ENCODE peak calls at places on chromosome 16, in five cellular contexts. W, N, D, R and X are unnamed samples.

GRCh38 chr16:87538160-87538559 is 45.3 kb upstream of the ZCCHC14 start:
- DNase-seq in W (no peak), N (no peak), D (no peak), R (no peak), X (no peak)

GRCh38 chr16:23914935-23915549 is 79.3 kb downstream of the PRKCB start:
- DNase-seq in W (no peak), N (no peak), D (no peak), R (no peak), X (no peak)

GRCh38 chr16:19382887-19383816 is 34.5 kb upstream of the TMC5 start:
- DNase-seq in W (peak; percentile 44), N (no peak), D (no peak), R (no peak), X (no peak)

GRCh38 chr16:65532218-65532617 is 410.4 kb upstream of the CDH11 start:
- DNase-seq in W (no peak), N (no peak), D (no peak), R (no peak), X (no peak)

GRCh38 chr16:70788668-70789161 is 12.2 kb downstream of the VAC14 start:
- DNase-seq in W (no peak), N (no peak), D (no peak), R (no peak), X (no peak)

GRCh38 chr16:87956771-87957279 is 5.6 kb downstream of the BANP start:
- DNase-seq in W (no peak), N (no peak), D (peak; percentile 32), R (no peak), X (no peak)

GRCh38 chr16:17470871-17471744 is at the start of gene XYLT1:
- DNase-seq in W (peak; percentile 46), N (peak; percentile 94), D (peak; percentile 25), R (no peak), X (peak; percentile 77)

GRCh38 chr16:1510941-1511351 is 17.8 kb downstream of the TELO2 start:
- DNase-seq in W (no peak), N (no peak), D (no peak), R (no peak), X (no peak)

GRCh38 chr16:11327277-11328171 is 17.7 kb upstream of the RMI2 start:
- DNase-seq in W (no peak), N (no peak), D (no peak), R (no peak), X (no peak)

GRCh38 chr16:66361604-66362135 is 4.8 kb upstream of the CDH5 start:
- DNase-seq in W (no peak), N (no peak), D (no peak), R (no peak), X (no peak)

GRCh38 chr16:23700509-23700908 is 12.5 kb downstream of the ERN2 start:
- DNase-seq in W (no peak), N (no peak), D (no peak), R (no peak), X (no peak)

GRCh38 chr16:2121853-2122252 is 13.8 kb downstream of the PKD1 start:
- DNase-seq in W (no peak), N (no peak), D (no peak), R (no peak), X (peak; percentile 50)

GRCh38 chr16:50270510-50271147 is 4.3 kb downstream of the ADCY7 start:
- DNase-seq in W (no peak), N (no peak), D (no peak), R (no peak), X (no peak)

GRCh38 chr16:50099957-50100648 is 34.3 kb downstream of the HEATR3 start:
- DNase-seq in W (no peak), N (no peak), D (no peak), R (no peak), X (no peak)

GRCh38 chr16:51393381-51394005 is 242.4 kb upstream of the SALL1 start:
- DNase-seq in W (no peak), N (no peak), D (no peak), R (no peak), X (no peak)

GRCh38 chr16:52398491-52398960 is 148.4 kb downstream of the TOX3 start:
- DNase-seq in W (no peak), N (no peak), D (no peak), R (no peak), X (no peak)

DNA sequence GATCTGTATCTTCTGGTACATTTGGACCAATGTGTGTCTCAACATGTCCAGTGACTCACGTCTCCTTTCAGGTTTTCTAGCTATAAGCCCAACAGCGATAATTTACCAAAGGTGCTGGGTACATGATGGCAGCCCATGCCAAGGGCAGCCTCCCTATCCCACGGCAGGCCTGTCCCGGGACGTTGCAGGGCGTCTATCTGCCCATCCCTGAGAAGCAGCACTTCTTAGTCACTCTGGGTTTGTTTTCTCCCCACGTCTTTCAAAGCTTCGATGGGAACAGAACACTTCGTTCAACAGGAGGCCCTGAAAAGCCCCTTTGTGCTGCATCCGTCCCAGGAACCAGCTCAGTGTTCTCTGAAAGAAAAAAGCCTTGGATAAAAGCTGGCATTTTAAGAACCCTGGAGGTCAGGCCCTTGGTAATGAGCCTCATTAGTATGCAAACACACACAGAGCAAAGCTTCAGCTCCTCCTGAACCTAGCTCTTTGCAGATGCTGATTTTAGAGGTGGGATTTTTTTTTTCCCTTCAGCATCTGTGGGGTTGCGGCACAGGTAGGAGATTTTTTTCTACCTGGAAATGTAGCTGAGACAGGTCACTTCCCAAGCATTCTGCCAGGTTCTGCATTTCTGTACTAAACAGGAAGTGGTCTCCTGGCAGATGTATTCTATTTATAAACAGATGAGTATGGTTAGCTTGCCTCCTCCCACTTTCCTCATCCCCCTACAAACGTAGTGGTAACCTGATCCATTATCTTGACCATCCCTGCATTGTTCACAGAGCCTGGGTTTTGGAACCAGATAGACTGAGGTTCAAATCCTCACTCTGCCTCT is 17.5 kb upstream of the MT4 start:
- DNase-seq in W (no peak), N (no peak), D (no peak), R (no peak), X (no peak)
- TF ChIP-seq POLR2A in W (no peak), N (no peak), D (no peak), R (no peak), X (no peak)

GRCh38 chr16:79613009-79613408 is 12.5 kb upstream of the MAF start:
- DNase-seq in W (no peak), N (no peak), D (no peak), R (no peak), X (no peak)

GRCh38 chr16:79621027-79621426 is 20.5 kb upstream of the MAF start:
- DNase-seq in W (no peak), N (no peak), D (no peak), R (no peak), X (no peak)

GRCh38 chr16:79618041-79618711 is 17.6 kb upstream of the MAF start:
- DNase-seq in W (no peak), N (no peak), D (no peak), R (no peak), X (no peak)

GRCh38 chr16:79623076-79623475 is 22.5 kb upstream of the MAF start:
- DNase-seq in W (no peak), N (no peak), D (no peak), R (no peak), X (no peak)

DNA sequence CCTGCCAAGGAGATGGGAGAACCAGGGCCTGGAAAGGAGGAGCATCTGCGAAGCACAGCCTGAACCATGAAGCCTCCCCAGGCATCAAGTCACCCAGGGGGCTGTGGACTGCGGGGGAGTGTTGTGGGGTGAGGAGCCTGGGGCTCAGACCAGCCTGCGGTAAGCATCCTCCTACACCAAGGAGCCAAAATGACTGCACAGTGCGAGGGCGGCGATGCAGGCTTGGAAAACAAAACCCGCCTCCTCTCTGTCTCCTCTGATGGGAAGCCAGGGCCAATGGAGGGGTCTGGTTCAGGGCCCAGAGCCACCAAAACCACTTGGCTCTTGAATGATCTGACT is 18.1 kb upstream of the MAF start:
- DNase-seq in W (no peak), N (no peak), D (no peak), R (no peak), X (no peak)
- TF ChIP-seq POLR2A in W (no peak), N (no peak), D (no peak), R (no peak), X (no peak)

GRCh38 chr16:55480228-55480655 is 1.2 kb downstream of the MMP2 start:
- DNase-seq in W (peak; percentile 63), N (peak; percentile 97), D (no peak), R (peak; percentile 73), X (peak; percentile 95)
- TF ChIP-seq POLR2A in W (no peak), N (no peak), D (no peak), R (no peak), X (peak; percentile 60)

DNA sequence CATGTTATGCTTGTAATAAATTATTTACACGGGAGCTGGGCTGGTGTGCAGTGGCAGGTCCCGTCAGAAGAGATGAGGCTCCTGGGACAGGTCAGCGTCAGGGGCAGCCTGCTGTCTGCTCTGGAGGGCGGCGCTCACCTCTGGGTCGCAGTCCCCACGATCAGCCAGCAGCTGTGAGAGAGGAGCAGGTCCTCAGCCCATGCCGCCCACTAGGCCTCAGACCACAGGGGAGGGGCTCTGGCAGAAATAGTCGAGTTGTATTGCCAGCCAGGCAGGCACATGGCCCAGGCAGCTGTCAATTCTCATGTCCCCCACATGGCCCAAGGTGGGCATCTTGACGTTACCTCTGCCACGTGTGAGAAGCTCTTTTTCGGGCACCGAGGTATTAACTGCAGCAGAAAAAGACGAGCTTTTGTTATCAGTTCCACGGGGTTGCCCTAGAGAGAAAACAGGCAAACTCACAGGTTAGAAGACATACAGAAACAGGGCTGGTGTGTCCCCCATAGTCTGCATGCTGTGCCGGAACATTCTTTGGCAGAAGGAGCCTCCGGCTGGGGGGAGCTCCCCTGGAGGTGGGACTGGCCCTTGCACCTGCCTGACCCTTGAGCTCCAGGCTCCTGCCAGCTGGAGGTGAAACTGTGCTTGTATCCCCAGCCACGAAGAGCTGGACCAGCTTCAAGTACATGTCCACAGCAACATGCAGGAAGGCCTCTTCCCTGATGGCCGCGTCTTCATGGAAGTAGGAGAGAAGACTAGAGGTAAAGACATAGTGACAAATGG is 17.4 kb downstream of the ZNF276 start:
- DNase-seq in W (no peak), N (no peak), D (no peak), R (no peak), X (no peak)
- TF ChIP-seq POLR2A in W (no peak), N (no peak), D (no peak), R (no peak), X (no peak)

DNA sequence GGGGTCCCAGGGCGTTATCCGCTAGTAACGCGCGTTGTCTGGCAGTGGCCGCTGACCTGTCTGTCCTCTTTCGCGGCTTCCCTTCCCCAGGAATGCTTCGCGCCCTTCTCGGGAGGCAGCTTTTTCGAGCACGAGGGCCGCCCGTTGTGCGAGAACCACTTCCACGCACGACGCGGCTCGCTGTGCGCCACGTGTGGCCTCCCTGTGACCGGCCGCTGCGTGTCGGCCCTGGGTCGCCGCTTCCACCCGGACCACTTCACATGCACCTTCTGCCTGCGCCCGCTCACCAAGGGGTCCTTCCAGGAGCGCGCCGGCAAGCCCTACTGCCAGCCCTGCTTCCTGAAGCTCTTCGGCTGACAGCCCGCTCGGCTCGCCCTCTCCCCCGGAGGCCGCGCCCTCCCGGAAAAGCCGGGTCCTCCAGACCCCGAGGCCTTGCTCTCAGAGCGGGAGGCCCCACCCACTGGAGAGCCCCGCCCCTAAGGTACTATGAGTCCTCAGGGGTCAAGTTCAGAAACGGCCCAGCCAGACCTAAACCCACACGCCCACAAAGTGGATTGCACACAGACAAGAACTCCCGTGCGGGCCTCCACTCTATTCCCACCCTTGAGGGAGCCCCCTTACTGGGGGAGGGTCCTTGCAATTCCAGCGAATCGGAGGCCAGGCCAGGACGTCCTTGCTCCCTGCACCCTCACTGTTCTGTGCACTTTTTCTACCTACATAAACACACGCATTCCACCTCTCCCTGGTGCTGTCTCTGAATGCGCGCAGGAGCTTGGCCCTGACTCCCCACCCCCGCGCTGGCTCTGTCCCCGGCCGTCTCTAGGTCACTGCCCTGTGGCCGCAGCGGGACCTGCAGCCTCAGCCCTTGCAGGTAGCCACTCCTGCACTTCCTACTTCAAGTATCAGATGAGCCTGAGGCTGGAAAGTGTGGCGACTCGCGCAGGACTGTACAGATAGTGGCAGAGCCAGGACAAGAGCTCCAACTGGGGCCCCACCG is 5.4 kb upstream of the SLC5A2 start:
- DNase-seq in W (peak; percentile 86), N (no peak), D (no peak), R (peak; percentile 77), X (no peak)
- TF ChIP-seq POLR2A in W (no peak), N (no peak), D (no peak), R (no peak), X (no peak)

GRCh38 chr16:85612191-85612800 is 826 bp upstream of the GSE1 start:
- DNase-seq in W (peak; percentile 88), N (peak; percentile 95), D (peak; percentile 97), R (peak; percentile 91), X (peak; percentile 64)
- TF ChIP-seq POLR2A in W (no peak), N (no peak), D (peak; percentile 53), R (no peak), X (no peak)